ENCODE peak calls at places on chromosomes 12 and 14, in four cellular contexts. A is ovary, S is A549, P is GM12892. W is an unnamed sample.

GRCh38 chr14:23020143-23021128 is 10.5 kb upstream of the C14orf93 start:
- DNase-seq in A (no peak), S (no peak), P (no peak), W (no peak)

GRCh38 chr12:84136862-84137367 is 775.7 kb downstream of the SLC6A15 start:
- DNase-seq in S (peak; percentile 59), A (no peak), P (no peak), W (no peak)

GRCh38 chr14:105086833-105087307 is 21.6 kb upstream of the GPR132 start:
- DNase-seq in S (peak; percentile 85), A (peak; percentile 63), P (peak; percentile 89), W (peak; percentile 85)

GRCh38 chr12:49811136-49811535 is 17.1 kb downstream of the NCKAP5L start:
- DNase-seq in A (no peak), P (no peak), S (no peak), W (no peak)

GRCh38 chr12:63898764-63899337 is 54.4 kb downstream of the SRGAP1 start:
- DNase-seq in P (no peak), A (no peak), S (no peak), W (no peak)

GRCh38 chr14:60509438-60510253 is 700 bp downstream of the SIX6 start:
- DNase-seq in P (no peak), S (no peak), A (no peak), W (no peak)

GRCh38 chr14:53108292-53108937 is 44.7 kb downstream of the DDHD1 start:
- DNase-seq in S (no peak), A (no peak), P (no peak), W (no peak)

GRCh38 chr14:103296987-103297386 is 37.0 kb upstream of the EIF5 start:
- DNase-seq in S (peak; percentile 38), A (no peak), P (no peak), W (no peak)

GRCh38 chr14:32011225-32011624 is 65.9 kb upstream of the ARHGAP5 start:
- DNase-seq in P (no peak), A (no peak), S (no peak), W (no peak)

GRCh38 chr14:96117101-96117897 is 78.1 kb downstream of the C14orf132 start:
- DNase-seq in P (no peak), S (no peak), A (no peak), W (no peak)

GRCh38 chr14:98194821-98195220 is 1077.2 kb downstream of the BCL11B start:
- DNase-seq in A (no peak), P (no peak), S (no peak), W (no peak)

GRCh38 chr14:98798099-98798498 is 473.9 kb downstream of the BCL11B start:
- DNase-seq in P (no peak), S (no peak), A (no peak), W (no peak)

GRCh38 chr12:64744422-64745258 is 14.6 kb downstream of the GNS start:
- DNase-seq in S (peak; percentile 12), A (no peak), P (no peak), W (no peak)

GRCh38 chr12:57093412-57094193 is 4.7 kb downstream of the NAB2 start:
- DNase-seq in P (peak; percentile 93), A (peak; percentile 90), S (peak; percentile 59), W (peak; percentile 87)

DNA sequence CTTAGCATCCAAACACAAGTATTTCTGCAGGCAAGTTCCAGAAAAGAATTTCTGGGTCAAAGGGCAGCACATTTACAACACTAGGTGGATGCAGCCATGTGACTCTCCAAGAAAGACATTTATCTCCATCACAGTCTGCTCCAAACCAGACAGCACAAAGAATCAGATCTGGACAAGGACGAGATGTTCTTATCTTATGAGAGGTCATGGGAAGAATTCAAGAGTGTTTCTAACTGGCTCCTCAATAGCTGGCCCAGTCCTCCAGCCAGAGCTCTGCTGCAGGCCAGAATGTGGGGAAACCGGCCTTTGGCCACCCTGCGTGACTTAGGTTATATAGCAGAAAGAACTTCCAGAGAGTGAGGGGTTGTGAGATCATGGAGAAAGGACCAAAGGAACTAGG is 17.4 kb downstream of the TMEM119 start:
- DNase-seq in A (no peak), S (no peak), P (no peak), W (no peak)
- TF ChIP-seq POLR2A in A (no peak), S (no peak), P (no peak), W (no peak)

GRCh38 chr12:25250744-25251730 is at the start of gene KRAS:
- DNase-seq in A (peak; percentile 97), P (peak; percentile 72), S (peak; percentile 97), W (peak; percentile 95)
- TF ChIP-seq POLR2A in A (peak; percentile 87), P (peak; percentile 62), S (peak; percentile 50), W (peak; percentile 90)

GRCh38 chr12:2536724-2537123 is 258.0 kb upstream of the FKBP4 start:
- DNase-seq in P (no peak), S (no peak), A (no peak), W (no peak)
- TF ChIP-seq POLR2A in P (no peak), S (no peak), A (no peak), W (no peak)

GRCh38 chr12:53097564-53098353 is at the start of gene IGFBP6:
- DNase-seq in P (no peak), S (peak; percentile 65), A (peak; percentile 77), W (peak; percentile 79)
- TF ChIP-seq POLR2A in P (no peak), S (peak; percentile 81), A (peak; percentile 32), W (no peak)

DNA sequence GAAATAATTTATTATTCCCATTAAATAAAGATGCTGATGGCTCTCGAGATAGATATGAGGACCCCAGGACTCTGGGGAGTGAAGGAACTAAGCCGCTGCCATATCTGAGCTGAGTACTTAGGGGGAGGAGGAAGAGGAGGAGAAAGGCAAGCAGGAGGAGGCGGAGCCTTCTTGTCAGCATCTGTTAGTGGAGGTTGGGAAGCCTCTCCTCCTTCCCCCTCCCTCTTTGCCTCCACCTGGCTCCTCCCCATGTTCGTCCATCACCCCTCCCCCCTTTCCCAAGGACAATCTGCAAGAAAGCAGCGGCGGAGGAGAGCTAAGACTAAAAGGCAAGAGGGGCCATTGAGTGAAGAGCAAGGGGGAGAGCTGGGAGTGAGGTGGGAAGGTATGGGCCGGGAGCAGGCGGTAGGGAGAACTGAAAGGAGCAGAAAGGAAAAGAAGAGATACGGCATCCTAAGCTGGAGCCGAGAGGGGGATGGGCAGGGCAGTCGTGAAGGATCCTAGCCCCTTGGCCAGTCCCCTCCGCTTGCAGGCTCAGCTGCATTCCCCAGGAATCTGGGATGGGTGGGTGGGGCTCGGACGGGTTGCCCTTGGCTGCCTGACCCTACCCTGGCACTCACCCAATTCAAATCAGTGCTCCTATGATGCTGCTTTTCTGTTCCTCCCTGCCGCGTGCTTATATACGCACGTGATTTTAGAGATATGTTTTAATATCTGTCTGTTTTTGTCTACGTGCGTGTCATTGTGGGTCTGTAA is at the start of gene PFKM:
- DNase-seq in P (peak; percentile 73), S (peak; percentile 92), A (peak; percentile 90), W (peak; percentile 92)
- TF ChIP-seq POLR2A in P (peak; percentile 57), S (peak; percentile 47), A (peak; percentile 36), W (no peak)

DNA sequence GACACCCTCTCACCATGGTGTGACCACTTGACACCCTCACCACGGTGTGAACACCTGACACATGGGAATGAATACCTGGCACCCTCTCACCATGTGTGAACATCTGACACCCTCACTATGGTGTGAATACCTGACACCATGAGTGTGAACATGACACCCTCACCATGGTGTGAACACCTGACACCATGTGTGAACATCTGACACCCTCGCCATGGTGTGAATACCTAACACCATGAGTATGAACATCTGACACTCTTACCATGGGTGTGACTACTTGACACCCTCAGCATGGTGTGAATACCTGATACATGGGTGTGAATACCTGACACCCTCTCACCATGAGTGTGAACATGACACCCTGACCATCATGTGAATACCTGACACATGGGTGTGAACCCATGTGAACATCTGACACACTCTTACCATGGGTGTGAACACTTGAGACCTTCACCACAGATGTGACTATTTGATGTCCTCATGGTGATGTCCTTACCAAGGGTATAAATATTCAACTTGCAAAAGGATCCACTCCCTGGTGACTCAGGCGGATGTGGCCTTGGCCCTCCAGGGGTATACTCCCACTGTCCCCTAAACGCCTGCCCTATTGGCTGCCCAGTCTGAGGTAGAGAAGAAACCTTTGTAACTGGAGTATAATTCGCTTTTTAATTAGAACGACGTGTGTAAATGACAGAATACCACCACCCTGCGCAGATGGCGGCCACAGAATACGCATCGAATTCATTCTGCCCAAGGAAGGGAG is 29.1 kb downstream of the RFLNA start:
- DNase-seq in A (no peak), S (peak; percentile 52), P (no peak), W (no peak)
- TF ChIP-seq POLR2A in A (no peak), S (no peak), P (no peak), W (no peak)

DNA sequence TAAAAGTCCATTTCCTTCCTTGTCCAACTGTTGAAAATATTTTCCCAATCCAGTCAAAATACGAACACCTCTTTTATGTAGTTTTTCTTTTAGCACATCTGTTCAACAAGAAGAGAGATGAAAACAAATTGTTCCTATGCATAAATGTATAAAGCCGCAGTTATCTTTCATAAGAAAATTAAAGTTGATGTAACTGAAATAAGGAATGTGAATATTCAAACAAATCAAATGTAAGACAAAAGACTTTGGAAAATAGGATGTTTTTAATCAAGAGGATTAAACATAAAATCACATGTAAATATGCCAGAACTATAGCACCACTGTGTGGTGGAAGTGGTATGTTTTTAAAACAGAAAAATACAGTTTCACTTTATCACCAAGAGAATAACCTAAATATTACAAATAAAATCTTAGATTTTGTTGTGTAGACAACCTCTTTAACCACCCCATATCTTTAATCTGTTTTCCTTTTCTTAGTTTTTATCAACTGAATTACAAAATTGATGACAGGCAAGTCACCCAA is 40.4 kb downstream of the CAPS2 start:
- DNase-seq in P (no peak), A (no peak), S (peak; percentile 23), W (no peak)
- TF ChIP-seq POLR2A in P (no peak), A (no peak), S (no peak), W (no peak)

GRCh38 chr14:74493343-74494261 is at the start of gene ISCA2:
- DNase-seq in S (peak; percentile 99), P (peak; percentile 97), A (peak; percentile 99), W (peak; percentile 99)
- TF ChIP-seq POLR2A in S (peak; percentile 82), P (peak; percentile 74), A (peak; percentile 85), W (no peak)

GRCh38 chr14:94376108-94376975 is 12.1 kb downstream of the SERPINA1 start:
- DNase-seq in P (no peak), A (no peak), S (no peak), W (no peak)
- TF ChIP-seq POLR2A in P (no peak), A (no peak), S (no peak), W (no peak)

W was measured in Peyer's patch.